ENCODE peak calls at places on chromosomes 6 and 20, in six cellular contexts. One of them, this sample, is unnamed.

GRCh38 chr6:106847116-106847515 is 127.4 kb downstream of the CD24 start:
- DNase-seq in fibroblast of pulmonary artery: no peak
- DNase-seq in GM12892: no peak
- DNase-seq in amniotic stem cell: no peak
- DNase-seq in CD4-positive, alpha-beta memory T cell: no peak
- DNase-seq in heart right ventricle: no peak
- DNase-seq in this sample: no peak

GRCh38 chr6:26272171-26272631 is 92.8 kb upstream of the BTN3A2 start:
- DNase-seq in fibroblast of pulmonary artery: no peak
- DNase-seq in GM12892: no peak
- DNase-seq in amniotic stem cell: no peak
- DNase-seq in CD4-positive, alpha-beta memory T cell: no peak
- DNase-seq in heart right ventricle: peak; percentile 48
- DNase-seq in this sample: peak; percentile 64

GRCh38 chr20:52049001-52049731 is 142.4 kb downstream of the ZFP64 start:
- DNase-seq in fibroblast of pulmonary artery: peak; percentile 42
- DNase-seq in GM12892: no peak
- DNase-seq in amniotic stem cell: no peak
- DNase-seq in CD4-positive, alpha-beta memory T cell: no peak
- DNase-seq in heart right ventricle: no peak
- DNase-seq in this sample: no peak

GRCh38 chr20:428658-429200 is 20.6 kb downstream of the RBCK1 start:
- DNase-seq in fibroblast of pulmonary artery: no peak
- DNase-seq in GM12892: no peak
- DNase-seq in amniotic stem cell: no peak
- DNase-seq in CD4-positive, alpha-beta memory T cell: no peak
- DNase-seq in heart right ventricle: no peak
- DNase-seq in this sample: no peak

GRCh38 chr6:33817520-33817919 is 13.7 kb upstream of the MLN start:
- DNase-seq in fibroblast of pulmonary artery: no peak
- DNase-seq in GM12892: no peak
- DNase-seq in amniotic stem cell: no peak
- DNase-seq in CD4-positive, alpha-beta memory T cell: no peak
- DNase-seq in heart right ventricle: no peak
- DNase-seq in this sample: no peak

GRCh38 chr6:13717787-13718458 is 6.3 kb upstream of the RANBP9 start:
- DNase-seq in fibroblast of pulmonary artery: no peak
- DNase-seq in GM12892: no peak
- DNase-seq in amniotic stem cell: no peak
- DNase-seq in CD4-positive, alpha-beta memory T cell: no peak
- DNase-seq in heart right ventricle: no peak
- DNase-seq in this sample: no peak

GRCh38 chr20:2851086-2851485 is 10.5 kb downstream of the VPS16 start:
- DNase-seq in fibroblast of pulmonary artery: no peak
- DNase-seq in GM12892: no peak
- DNase-seq in amniotic stem cell: no peak
- DNase-seq in CD4-positive, alpha-beta memory T cell: no peak
- DNase-seq in heart right ventricle: no peak
- DNase-seq in this sample: no peak

GRCh38 chr6:26576407-26576843 is 20.3 kb upstream of the ABT1 start:
- DNase-seq in fibroblast of pulmonary artery: no peak
- DNase-seq in GM12892: no peak
- DNase-seq in amniotic stem cell: no peak
- DNase-seq in CD4-positive, alpha-beta memory T cell: no peak
- DNase-seq in heart right ventricle: no peak
- DNase-seq in this sample: no peak

GRCh38 chr6:144265390-144265789 is 19.7 kb upstream of the UTRN start:
- DNase-seq in fibroblast of pulmonary artery: peak; percentile 84
- DNase-seq in GM12892: no peak
- DNase-seq in amniotic stem cell: no peak
- DNase-seq in CD4-positive, alpha-beta memory T cell: no peak
- DNase-seq in heart right ventricle: no peak
- DNase-seq in this sample: no peak

GRCh38 chr20:13567663-13568062 is 71.1 kb downstream of the TASP1 start:
- DNase-seq in fibroblast of pulmonary artery: peak; percentile 57
- DNase-seq in GM12892: no peak
- DNase-seq in amniotic stem cell: no peak
- DNase-seq in CD4-positive, alpha-beta memory T cell: no peak
- DNase-seq in heart right ventricle: no peak
- DNase-seq in this sample: no peak

GRCh38 chr6:15945593-15946159 is 183.2 kb upstream of the MYLIP start:
- DNase-seq in fibroblast of pulmonary artery: peak; percentile 72
- DNase-seq in GM12892: no peak
- DNase-seq in amniotic stem cell: peak; percentile 6
- DNase-seq in CD4-positive, alpha-beta memory T cell: no peak
- DNase-seq in heart right ventricle: no peak
- DNase-seq in this sample: no peak

GRCh38 chr6:159441704-159441981 is 251.4 kb downstream of the SOD2 start:
- DNase-seq in fibroblast of pulmonary artery: no peak
- DNase-seq in GM12892: no peak
- DNase-seq in amniotic stem cell: no peak
- DNase-seq in CD4-positive, alpha-beta memory T cell: no peak
- DNase-seq in heart right ventricle: no peak
- DNase-seq in this sample: no peak

GRCh38 chr6:166221040-166221439 is 53.4 kb upstream of the TBXT start:
- DNase-seq in fibroblast of pulmonary artery: no peak
- DNase-seq in GM12892: no peak
- DNase-seq in amniotic stem cell: no peak
- DNase-seq in CD4-positive, alpha-beta memory T cell: peak; percentile 31
- DNase-seq in heart right ventricle: no peak
- DNase-seq in this sample: no peak

GRCh38 chr6:143205983-143206382 is 145.3 kb downstream of the AIG1 start:
- DNase-seq in fibroblast of pulmonary artery: peak; percentile 20
- DNase-seq in GM12892: no peak
- DNase-seq in amniotic stem cell: no peak
- DNase-seq in CD4-positive, alpha-beta memory T cell: no peak
- DNase-seq in heart right ventricle: no peak
- DNase-seq in this sample: no peak

This sample was measured in right atrium auricular region.